ENCODE peak calls at places on chromosomes 7 and 10, in four cellular contexts. R, V, D and Z are unnamed samples. For H3K4me1, the result is how much of the 10 kb centered on the place peaks cover.

GRCh38 chr10:60646966-60647796 is 131.1 kb upstream of the CDK1 start:
- DNase-seq in R (peak), V (no peak), D (peak), Z (peak)

GRCh38 chr7:69656077-69656476 is 57.8 kb downstream of the AUTS2 start:
- DNase-seq in R (no peak), V (no peak), D (no peak), Z (no peak)

GRCh38 chr10:97542169-97543024 is 30.2 kb upstream of the ANKRD2 start:
- DNase-seq in R (peak), V (peak), D (peak), Z (peak)

GRCh38 chr10:17742918-17743317 is 9.1 kb upstream of the TMEM236 start:
- DNase-seq in R (peak), V (peak), D (no peak), Z (peak)

GRCh38 chr7:25025218-25025671 is 45.3 kb upstream of the OSBPL3 start:
- DNase-seq in R (no peak), V (no peak), D (peak), Z (no peak)

GRCh38 chr10:23157691-23158369 is 34.3 kb upstream of the PTF1A start:
- DNase-seq in R (no peak), V (no peak), D (no peak), Z (no peak)

GRCh38 chr7:92179393-92179924 is 517 bp upstream of the LRRD1 start:
- DNase-seq in R (no peak), V (no peak), D (no peak), Z (peak)

GRCh38 chr10:72218329-72218728 is 2.3 kb upstream of the ASCC1 start:
- DNase-seq in R (no peak), V (no peak), D (no peak), Z (no peak)

GRCh38 chr10:120514035-120514620 is 57.1 kb downstream of the PLPP4 start:
- DNase-seq in R (peak), V (no peak), D (no peak), Z (peak)

GRCh38 chr10:100380400-100380799 is 33.4 kb downstream of the SCD start:
- DNase-seq in R (no peak), V (no peak), D (no peak), Z (no peak)

GRCh38 chr7:99693427-99694200 is 13.8 kb upstream of the CYP3A5 start:
- DNase-seq in R (peak), V (no peak), D (no peak), Z (no peak)

DNA sequence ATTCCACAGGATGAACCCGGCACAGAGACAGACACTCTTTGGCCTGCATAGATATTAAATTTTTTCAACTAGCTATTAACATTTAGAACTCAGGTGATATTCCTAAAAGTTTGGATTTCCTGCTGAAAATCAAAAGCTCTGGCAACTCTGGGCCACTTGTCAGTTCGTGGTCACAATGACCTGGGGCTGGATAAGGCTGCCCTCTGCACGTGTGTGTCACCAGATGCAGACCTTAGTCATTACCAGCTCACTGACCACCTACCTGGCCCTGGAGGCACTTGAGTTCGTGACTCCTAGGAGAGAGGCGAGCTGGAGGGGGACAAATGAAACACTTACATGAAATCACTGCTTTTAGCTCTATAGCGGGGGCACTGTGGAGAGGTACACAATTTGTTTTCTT is 126.5 kb downstream of the HIPK2 start:
- DNase-seq in R (no peak), V (no peak), D (peak), Z (no peak)
- H3K4me1 ChIP-seq in R (under half), V (half or more), D (under half), Z (under half)

GRCh38 chr10:86682675-86683074 is 14.4 kb downstream of the LDB3 start:
- DNase-seq in R (no peak), V (no peak), D (no peak), Z (no peak)

GRCh38 chr10:86678999-86679792 is 10.9 kb downstream of the LDB3 start:
- DNase-seq in R (peak), V (no peak), D (no peak), Z (no peak)

GRCh38 chr10:86681722-86682386 is 13.5 kb downstream of the LDB3 start:
- DNase-seq in R (no peak), V (no peak), D (no peak), Z (no peak)

GRCh38 chr10:86684305-86684704 is 16.0 kb downstream of the LDB3 start:
- DNase-seq in R (peak), V (peak), D (no peak), Z (peak)

DNA sequence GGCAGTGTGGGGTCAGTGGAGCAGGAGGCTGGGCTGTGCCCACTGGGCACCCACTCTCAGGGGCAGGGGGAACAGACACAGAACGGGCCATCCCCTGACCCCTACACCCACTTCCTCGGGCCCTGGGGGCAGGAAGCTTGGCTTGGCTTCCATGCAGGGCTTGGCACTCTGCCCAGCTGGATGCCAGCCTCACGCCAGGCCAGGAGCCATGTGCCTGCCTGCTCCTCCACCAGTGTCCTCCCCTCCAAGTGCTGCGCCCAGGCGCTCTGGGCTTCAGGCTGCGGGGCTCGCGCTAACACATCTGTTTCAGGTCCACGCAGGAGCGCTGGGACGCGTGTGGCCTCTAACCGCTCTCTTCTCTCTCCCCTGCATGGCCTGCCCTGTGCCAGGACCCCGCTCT is 12.7 kb downstream of the LDB3 start:
- DNase-seq in R (no peak), V (peak), D (no peak), Z (peak)
- H3K4me1 ChIP-seq in R (under half), V (half or more), D (under half), Z (under half)

GRCh38 chr7:2800923-2801682 is 43.0 kb downstream of the GNA12 start:
- DNase-seq in R (no peak), V (peak), D (no peak), Z (peak)
- H3K4me1 ChIP-seq in R (under half), V (half or more), D (half or more), Z (half or more)

DNA sequence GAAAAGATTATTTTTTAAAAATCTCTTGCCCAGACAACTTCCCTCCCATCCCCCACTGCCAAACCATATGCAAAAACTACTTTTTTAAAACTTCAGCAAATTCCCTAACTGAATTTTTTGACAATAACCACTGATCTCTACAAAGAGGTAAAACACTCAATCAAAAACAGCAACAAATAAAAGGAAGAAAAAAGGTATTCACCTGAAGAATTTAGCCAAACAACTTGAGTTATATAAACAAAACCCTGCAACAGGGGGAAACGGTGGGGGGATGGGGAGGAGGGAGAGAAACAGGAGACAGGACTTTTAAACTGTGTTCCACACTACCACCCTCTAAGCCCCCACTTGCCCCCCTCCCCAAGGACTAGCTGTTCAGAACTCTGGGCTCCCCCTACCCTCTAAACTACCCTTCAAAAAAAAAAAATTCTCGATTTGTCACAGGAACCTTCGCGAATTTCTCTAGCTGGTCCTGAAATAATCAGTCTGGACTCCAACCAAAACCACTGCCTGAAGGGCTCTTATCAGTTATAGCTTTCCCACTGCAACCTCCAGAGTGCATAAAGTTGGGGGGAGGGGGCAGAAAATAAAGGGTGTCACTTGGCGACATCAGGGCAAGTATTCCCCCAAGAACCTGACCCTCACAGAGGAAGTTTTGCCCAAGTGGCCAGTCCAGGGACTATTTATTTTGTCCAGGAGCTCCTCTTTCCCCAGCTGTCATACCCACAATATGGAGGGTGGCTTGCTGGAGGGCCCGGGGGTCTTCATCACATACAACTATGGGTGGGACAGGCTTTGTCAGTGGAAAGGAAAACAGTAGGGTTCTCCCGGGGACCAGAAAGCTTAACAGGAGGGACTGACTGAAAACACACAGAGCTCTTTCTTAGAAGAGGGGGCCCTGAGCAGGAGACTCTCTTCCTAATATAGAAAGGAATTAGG is 1.4 kb downstream of the UBE2H start:
- DNase-seq in R (peak), V (peak), D (no peak), Z (peak)
- H3K4me1 ChIP-seq in R (under half), V (under half), D (under half), Z (under half)